ENCODE peak calls at places on chromosome 16, in six cellular contexts. R is HAP-1; F is IMR-90; A is CD4-positive, alpha-beta T cell; O is Karpas-422; U is heart right ventricle. I is an unnamed sample. For H3K27me3, the result is how much of the 10 kb centered on the place peaks cover.

GRCh38 chr16:75257886-75258806 is 6.7 kb upstream of the BCAR1 start:
- DNase-seq in A (no peak), R (no peak), F (no peak), U (no peak), O (no peak), I (peak)

GRCh38 chr16:11188801-11189740 is 66.9 kb downstream of the SOCS1 start:
- DNase-seq in F (no peak), R (no peak), A (no peak), O (no peak), U (no peak), I (no peak)

GRCh38 chr16:19488213-19488640 is 33.7 kb downstream of the GDE1 start:
- DNase-seq in O (no peak), R (peak), U (no peak), F (no peak), A (no peak), I (no peak)

GRCh38 chr16:56301391-56301850 is 110.1 kb downstream of the GNAO1 start:
- DNase-seq in A (no peak), U (no peak), F (peak), R (no peak), O (no peak), I (no peak)

GRCh38 chr16:65964752-65965151 is 401.7 kb upstream of the CDH5 start:
- DNase-seq in R (no peak), O (no peak), A (no peak), F (no peak), U (no peak), I (no peak)

GRCh38 chr16:15435216-15435864 is 952 bp downstream of the BMERB1 start:
- DNase-seq in F (no peak), R (no peak), U (no peak), A (no peak), O (no peak), I (no peak)

GRCh38 chr16:81284995-81285600 is 29.7 kb upstream of the GAN start:
- DNase-seq in O (no peak), U (no peak), R (no peak), A (no peak), F (no peak), I (no peak)

GRCh38 chr16:78800535-78800934 is 701.1 kb downstream of the WWOX start:
- DNase-seq in A (no peak), O (no peak), F (no peak), U (no peak), R (no peak), I (no peak)

GRCh38 chr16:57642368-57643135 is 14.1 kb downstream of the ADGRG1 start:
- DNase-seq in O (no peak), A (no peak), U (no peak), R (no peak), F (no peak), I (no peak)

GRCh38 chr16:1633310-1633709 is 21.1 kb downstream of the CRAMP1 start:
- DNase-seq in R (no peak), U (no peak), F (no peak), A (no peak), O (no peak), I (no peak)

GRCh38 chr16:6880263-6880662 is 452.4 kb upstream of the RBFOX1 start:
- DNase-seq in A (no peak), U (no peak), F (no peak), R (no peak), O (no peak), I (no peak)

GRCh38 chr16:57446530-57447141 is 549 bp downstream of the CIAPIN1 start:
- DNase-seq in O (peak), R (peak), A (no peak), U (no peak), F (peak), I (peak)

GRCh38 chr16:29674188-29674587 is 4.8 kb upstream of the QPRT start:
- DNase-seq in A (no peak), R (no peak), F (peak), U (peak), O (no peak), I (peak)

GRCh38 chr16:3971706-3972105 is 91.2 kb upstream of the CREBBP start:
- DNase-seq in U (no peak), F (peak), A (no peak), O (no peak), R (no peak), I (no peak)

GRCh38 chr16:2692948-2693651 is 10.8 kb downstream of the KCTD5 start:
- DNase-seq in O (peak), F (peak), R (no peak), A (no peak), U (peak), I (no peak)

GRCh38 chr16:20300312-20301097 is 26.8 kb downstream of the GP2 start:
- DNase-seq in A (no peak), U (no peak), O (peak), R (peak), F (peak), I (peak)

GRCh38 chr16:14496786-14497185 is 133.3 kb downstream of the PARN start:
- DNase-seq in R (no peak), U (no peak), A (no peak), O (no peak), F (no peak), I (no peak)

GRCh38 chr16:27257271-27257670 is 11.3 kb downstream of the NSMCE1 start:
- DNase-seq in U (no peak), A (no peak), O (no peak), F (no peak), R (no peak), I (no peak)

GRCh38 chr16:2149630-2150417 is 1.4 kb downstream of the RAB26 start:
- DNase-seq in R (peak), U (no peak), O (peak), F (no peak), A (no peak), I (no peak)

GRCh38 chr16:69166221-69166833 is 20.6 kb upstream of the SNTB2 start:
- DNase-seq in R (no peak), A (peak), F (peak), U (no peak), O (no peak), I (peak)

GRCh38 chr16:14007460-14007859 is 63.7 kb upstream of the MRTFB start:
- DNase-seq in A (no peak), R (no peak), U (no peak), O (no peak), F (peak), I (no peak)

GRCh38 chr16:71917900-71918299 is 22.6 kb downstream of the IST1 start:
- DNase-seq in O (no peak), U (no peak), F (peak), R (no peak), A (no peak), I (no peak)

GRCh38 chr16:75379911-75380847 is 53.1 kb downstream of the CFDP1 start:
- DNase-seq in A (no peak), U (no peak), F (no peak), O (peak), R (no peak), I (no peak)

GRCh38 chr16:19105891-19106624 is 7.7 kb upstream of the ITPRIPL2 start:
- DNase-seq in U (no peak), R (no peak), O (peak), F (peak), A (no peak), I (no peak)

GRCh38 chr16:15739940-15740339 is 89.9 kb downstream of the NDE1 start:
- DNase-seq in O (no peak), A (no peak), R (no peak), U (no peak), F (no peak), I (no peak)

GRCh38 chr16:28875134-28876015 is 2.9 kb upstream of the ATP2A1 start:
- DNase-seq in O (no peak), R (no peak), F (no peak), A (no peak), U (no peak), I (no peak)

GRCh38 chr16:2698996-2699750 is 16.9 kb downstream of the KCTD5 start:
- DNase-seq in F (no peak), A (no peak), U (peak), R (no peak), O (no peak), I (no peak)

GRCh38 chr16:81693467-81694303 is 85.4 kb upstream of the PLCG2 start:
- DNase-seq in U (no peak), O (no peak), A (no peak), F (peak), R (no peak), I (no peak)

GRCh38 chr16:30127994-30128393 is 5.0 kb upstream of the MAPK3 start:
- DNase-seq in O (no peak), U (no peak), F (no peak), A (no peak), R (no peak), I (no peak)

GRCh38 chr16:23371368-23371767 is 69.3 kb downstream of the SCNN1B start:
- DNase-seq in A (no peak), F (no peak), O (peak), R (no peak), U (no peak), I (no peak)

GRCh38 chr16:30805370-30806169 is 18.6 kb upstream of the ZNF629 start:
- DNase-seq in O (no peak), U (peak), R (no peak), F (peak), A (peak), I (peak)

GRCh38 chr16:48053346-48053745 is 102.4 kb downstream of the ABCC12 start:
- DNase-seq in U (peak), A (no peak), R (peak), F (peak), O (no peak), I (no peak)

GRCh38 chr16:15613676-15614075 is 29.3 kb downstream of the MARF1 start:
- DNase-seq in R (no peak), A (no peak), O (no peak), F (no peak), U (no peak), I (no peak)

GRCh38 chr16:30637952-30638351 is 12.8 kb upstream of the PRR14 start:
- DNase-seq in F (peak), R (peak), U (no peak), A (no peak), O (peak), I (no peak)

GRCh38 chr16:82384017-82384416 is 214.0 kb upstream of the MPHOSPH6 start:
- DNase-seq in U (no peak), R (no peak), A (no peak), O (no peak), F (no peak), I (no peak)

GRCh38 chr16:50563989-50564388 is 15.8 kb downstream of the NKD1 start:
- DNase-seq in U (no peak), O (no peak), A (no peak), R (no peak), F (no peak), I (no peak)

GRCh38 chr16:29315046-29315445 is 91.5 kb downstream of the NPIPB11 start:
- DNase-seq in U (no peak), A (no peak), F (peak), O (no peak), R (no peak), I (peak)

GRCh38 chr16:66344533-66345145 is 21.9 kb upstream of the CDH5 start:
- DNase-seq in R (peak), F (peak), A (no peak), O (peak), U (no peak), I (no peak)

GRCh38 chr16:21589551-21589950 is 9.8 kb upstream of the METTL9 start:
- DNase-seq in F (no peak), A (no peak), U (no peak), R (no peak), O (no peak), I (no peak)

GRCh38 chr16:85528528-85529387 is 84.4 kb upstream of the GSE1 start:
- DNase-seq in O (no peak), F (no peak), R (peak), A (no peak), U (no peak), I (no peak)
- H3K27me3 ChIP-seq in O (under half), F (under half), R (under half), A (under half), U (under half), I (under half)

DNA sequence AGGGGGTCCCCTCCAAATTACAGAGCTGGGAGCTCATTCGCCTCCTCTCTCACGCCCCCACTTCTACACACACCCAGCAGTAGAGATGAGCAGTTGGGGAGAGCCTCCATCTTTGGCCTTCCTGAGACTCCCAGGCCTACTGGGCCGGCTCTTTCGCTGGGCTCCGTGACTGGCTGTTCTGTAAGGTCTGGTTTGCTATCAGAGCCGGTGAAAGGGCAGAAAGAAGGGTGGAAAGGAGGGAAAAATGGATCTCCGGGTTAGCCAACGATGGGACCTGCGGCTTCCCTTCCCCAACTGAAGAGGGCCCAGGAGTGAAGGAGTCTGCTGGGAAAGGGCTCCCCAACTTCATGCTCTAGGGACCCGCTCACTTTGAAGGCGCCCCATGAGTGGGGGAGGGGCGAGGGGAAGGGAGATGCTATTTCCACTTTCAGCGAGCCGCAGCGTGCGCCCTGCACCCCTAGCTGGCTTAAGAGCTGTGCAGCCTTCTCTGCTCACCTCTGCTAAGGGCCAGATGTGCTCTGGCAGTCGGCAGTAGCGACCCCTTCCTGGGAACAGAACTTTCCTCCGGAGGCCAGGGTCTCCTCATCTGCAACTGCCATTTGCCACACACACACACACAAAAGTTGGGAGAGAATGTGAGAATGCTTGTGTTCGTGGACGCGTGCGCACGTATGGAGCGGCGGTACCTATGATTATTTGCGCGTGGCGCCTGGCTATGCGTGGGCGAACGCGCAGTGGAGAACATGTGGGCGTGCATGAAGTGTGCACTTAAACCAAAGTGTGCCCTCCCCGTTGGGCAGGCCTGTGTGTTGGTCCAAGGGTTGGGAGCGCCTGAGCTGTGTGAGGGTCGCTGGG is 2.9 kb upstream of the FOXF1 start:
- DNase-seq in O (no peak), R (no peak), A (no peak), U (no peak), F (peak), I (no peak)
- H3K27me3 ChIP-seq in O (under half), R (half or more), A (half or more), U (half or more), F (under half), I (half or more)

GRCh38 chr16:9955677-9956076 is 226.6 kb downstream of the GRIN2A start:
- DNase-seq in U (no peak), A (no peak), F (no peak), R (no peak), O (no peak), I (no peak)
- H3K27me3 ChIP-seq in U (under half), A (under half), F (under half), R (under half), O (under half), I (under half)

DNA sequence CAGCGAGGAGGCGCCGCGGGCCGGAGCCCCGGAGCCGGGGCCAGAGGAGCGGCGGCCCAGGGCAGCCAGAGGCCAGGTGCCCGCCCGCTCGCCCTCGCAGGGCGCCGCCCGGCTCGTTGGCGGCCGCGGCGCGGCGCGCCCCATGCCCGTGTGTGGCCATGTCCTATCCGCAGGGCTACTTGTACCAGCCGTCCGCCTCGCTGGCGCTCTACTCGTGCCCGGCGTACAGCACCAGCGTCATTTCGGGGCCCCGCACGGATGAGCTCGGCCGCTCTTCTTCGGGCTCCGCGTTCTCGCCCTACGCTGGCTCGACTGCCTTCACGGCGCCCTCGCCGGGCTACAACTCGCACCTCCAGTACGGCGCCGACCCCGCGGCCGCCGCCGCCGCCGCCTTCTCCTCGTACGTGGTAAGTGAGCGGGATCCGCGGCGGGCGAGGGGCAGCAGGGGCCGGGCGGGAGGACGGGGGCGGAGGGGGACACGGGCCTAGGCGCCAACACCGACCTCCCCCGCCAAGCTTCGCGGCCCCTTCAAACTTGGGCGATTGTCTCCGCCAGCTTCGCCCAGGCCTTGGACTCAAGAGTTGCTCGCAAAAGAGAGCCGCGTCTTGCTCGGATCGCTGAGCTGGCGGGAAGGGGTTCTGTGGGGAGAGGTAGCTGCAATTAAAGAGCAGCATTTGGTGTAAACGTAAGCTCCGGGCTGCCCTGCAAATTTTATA is 534 bp downstream of the IRX5 start:
- DNase-seq in F (no peak), U (peak), R (peak), A (no peak), O (peak), I (no peak)
- H3K27me3 ChIP-seq in F (half or more), U (under half), R (under half), A (half or more), O (under half), I (under half)

DNA sequence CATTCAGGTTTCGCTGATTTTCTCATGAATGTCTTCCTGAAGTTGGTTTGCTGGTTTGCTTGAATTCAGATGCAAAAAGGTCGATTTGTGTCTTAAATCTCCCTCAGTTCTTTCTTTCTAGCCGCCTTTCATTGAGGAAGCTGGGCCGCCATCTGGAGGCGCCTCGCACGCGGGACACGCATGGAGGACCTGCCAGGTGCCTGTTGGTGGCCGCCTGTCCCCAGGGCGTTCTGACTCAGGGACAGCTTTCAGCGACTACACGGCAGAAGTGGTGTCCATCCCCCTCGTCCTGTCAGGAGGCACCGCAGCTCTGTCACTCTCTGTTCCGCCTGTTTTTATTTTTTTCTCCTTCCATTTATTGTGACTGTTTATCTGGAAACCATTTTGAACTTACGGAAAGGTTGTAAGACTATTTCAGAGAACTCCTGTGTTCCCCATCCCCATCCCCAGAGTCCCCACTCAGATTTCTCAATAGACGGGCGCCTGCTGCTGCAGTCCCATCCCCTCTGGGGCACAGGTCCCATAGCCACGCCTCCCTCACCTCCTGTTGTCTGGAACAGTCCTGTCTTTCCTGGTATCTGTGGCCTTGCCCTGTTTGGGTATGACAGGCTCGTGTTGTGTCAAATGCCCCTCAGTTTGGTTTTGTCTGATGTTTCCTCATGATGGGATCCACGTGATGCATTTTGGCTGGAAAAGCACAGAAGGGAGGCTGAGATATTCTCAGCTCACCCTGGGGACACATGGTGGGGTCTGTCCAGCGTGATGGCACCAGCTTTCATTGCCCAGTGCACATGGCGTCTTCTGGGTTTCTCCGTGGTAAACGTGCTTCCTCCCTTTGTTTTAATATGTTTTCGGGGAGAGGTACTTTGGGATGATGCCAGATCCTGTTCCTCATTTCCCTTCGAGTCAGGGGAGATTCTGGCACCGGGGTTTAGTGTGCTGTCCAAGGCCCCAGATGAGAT is 33.4 kb downstream of the COX4I1 start:
- DNase-seq in F (no peak), R (no peak), U (no peak), O (peak), A (no peak), I (no peak)
- H3K27me3 ChIP-seq in F (under half), R (under half), U (under half), O (under half), A (under half), I (under half)

I was measured in uterus.